ENCODE peak calls at places on chromosomes 1 and 21, in four cellular contexts. Z is K562, S is HCT116, B is GM12878. C is an unnamed sample.

GRCh38 chr1:16386454-16387113 is 19.5 kb downstream of the SZRD1 start:
- DNase-seq in Z (no peak), S (no peak), B (no peak), C (no peak)

GRCh38 chr1:58664881-58665280 is 35.0 kb downstream of the MYSM1 start:
- DNase-seq in Z (no peak), S (no peak), B (no peak), C (no peak)

GRCh38 chr21:41664881-41665765 is 101.7 kb downstream of the RIPK4 start:
- DNase-seq in Z (no peak), S (no peak), B (no peak), C (no peak)

GRCh38 chr1:58432813-58433668 is 113.5 kb downstream of the OMA1 start:
- DNase-seq in Z (no peak), S (no peak), B (peak), C (no peak)

GRCh38 chr1:111565079-111565478 is 54.5 kb upstream of the RAP1A start:
- DNase-seq in Z (no peak), S (no peak), B (no peak), C (no peak)

GRCh38 chr1:29946057-29946456 is 709.7 kb downstream of the PTPRU start:
- DNase-seq in Z (no peak), S (no peak), B (no peak), C (no peak)

GRCh38 chr21:43723648-43724047 is 4.7 kb downstream of the PDXK start:
- DNase-seq in Z (no peak), S (no peak), B (no peak), C (no peak)

GRCh38 chr1:224459051-224459450 is 24.5 kb upstream of the WDR26 start:
- DNase-seq in Z (no peak), S (no peak), B (no peak), C (no peak)

GRCh38 chr1:100510441-100510840 is 27.5 kb upstream of the GPR88 start:
- DNase-seq in Z (no peak), S (no peak), B (no peak), C (no peak)

GRCh38 chr21:44442266-44443125 is 12.8 kb upstream of the LRRC3 start:
- DNase-seq in Z (no peak), S (no peak), B (no peak), C (no peak)

GRCh38 chr1:229230136-229230892 is 40.6 kb upstream of the RAB4A start:
- DNase-seq in Z (no peak), S (no peak), B (no peak), C (no peak)

GRCh38 chr1:70420320-70420719 is 9.3 kb downstream of the CTH start:
- DNase-seq in Z (no peak), S (peak), B (no peak), C (no peak)

GRCh38 chr1:32902535-32902920 is 1.3 kb upstream of the TMEM54 start:
- DNase-seq in Z (no peak), S (no peak), B (no peak), C (no peak)

GRCh38 chr1:151620286-151620685 is 8.4 kb downstream of the SNX27 start:
- DNase-seq in Z (no peak), S (no peak), B (no peak), C (no peak)

GRCh38 chr1:87473203-87473661 is 144.6 kb downstream of the LMO4 start:
- DNase-seq in Z (no peak), S (no peak), B (no peak), C (peak)

GRCh38 chr1:228166170-228166936 is 749 bp downstream of the IBA57 start:
- DNase-seq in Z (peak), S (peak), B (no peak), C (peak)

GRCh38 chr1:202023033-202023433 is 12.6 kb downstream of the ELF3 start:
- DNase-seq in Z (no peak), S (peak), B (no peak), C (peak)

GRCh38 chr1:58818075-58818474 is 34.2 kb upstream of the JUN start:
- DNase-seq in Z (no peak), S (no peak), B (no peak), C (peak)

GRCh38 chr1:169741666-169742394 is 8.0 kb upstream of the SELE start:
- DNase-seq in Z (no peak), S (no peak), B (no peak), C (no peak)

GRCh38 chr21:45264919-45265515 is 22.7 kb downstream of the POFUT2 start:
- DNase-seq in Z (no peak), S (no peak), B (no peak), C (no peak)

GRCh38 chr1:150619576-150620509 is 9.6 kb downstream of the ENSA start:
- DNase-seq in Z (no peak), S (no peak), B (no peak), C (no peak)

GRCh38 chr1:101073836-101074235 is 48.3 kb upstream of the DPH5 start:
- DNase-seq in Z (no peak), S (no peak), B (no peak), C (no peak)

GRCh38 chr1:186626969-186627368 is 53.3 kb downstream of the PTGS2 start:
- DNase-seq in Z (no peak), S (no peak), B (no peak), C (no peak)

GRCh38 chr1:27365372-27366112 is 1.2 kb downstream of the MAP3K6 start:
- DNase-seq in Z (peak), S (peak), B (no peak), C (peak)

GRCh38 chr21:46184625-46185555 is 631 bp upstream of the SPATC1L start:
- DNase-seq in Z (peak), S (peak), B (peak), C (no peak)

GRCh38 chr1:230781596-230781995 is 34.4 kb downstream of the CAPN9 start:
- DNase-seq in Z (no peak), S (no peak), B (no peak), C (no peak)

GRCh38 chr1:231611851-231612250 is 14.7 kb upstream of the DISC1 start:
- DNase-seq in Z (no peak), S (no peak), B (no peak), C (no peak)

GRCh38 chr1:183804382-183804781 is 538 bp upstream of the RGL1 start:
- DNase-seq in Z (no peak), S (no peak), B (no peak), C (no peak)

GRCh38 chr21:38505654-38506523 is 7.6 kb upstream of the ERG start:
- DNase-seq in Z (peak), S (peak), B (no peak), C (peak)

GRCh38 chr1:78255378-78255777 is 209.6 kb downstream of the GIPC2 start:
- DNase-seq in Z (no peak), S (no peak), B (no peak), C (no peak)

GRCh38 chr21:42093991-42094417 is 22.9 kb downstream of the UMODL1 start:
- DNase-seq in Z (no peak), S (no peak), B (no peak), C (no peak)

GRCh38 chr1:175481126-175482071 is 262.0 kb downstream of the TNR start:
- DNase-seq in Z (peak), S (no peak), B (no peak), C (peak)

GRCh38 chr1:203559523-203559922 is 65.6 kb downstream of the OPTC start:
- DNase-seq in Z (no peak), S (no peak), B (no peak), C (peak)

GRCh38 chr1:210730023-210730422 is 401.3 kb downstream of the HHAT start:
- DNase-seq in Z (no peak), S (no peak), B (no peak), C (no peak)

GRCh38 chr1:10540277-10541005 is 65.7 kb downstream of the PEX14 start:
- DNase-seq in Z (no peak), S (no peak), B (no peak), C (no peak)

GRCh38 chr1:231387770-231388669 is 34.1 kb downstream of the EGLN1 start:
- DNase-seq in Z (no peak), S (no peak), B (no peak), C (no peak)

GRCh38 chr1:163365186-163365585 is 43.4 kb downstream of the NUF2 start:
- DNase-seq in Z (no peak), S (no peak), B (no peak), C (no peak)

GRCh38 chr1:62082456-62083363 is 111.9 kb upstream of the L1TD1 start:
- DNase-seq in Z (peak), S (no peak), B (no peak), C (peak)

GRCh38 chr1:17507916-17508315 is 31.6 kb upstream of the ARHGEF10L start:
- DNase-seq in Z (no peak), S (no peak), B (no peak), C (no peak)

DNA sequence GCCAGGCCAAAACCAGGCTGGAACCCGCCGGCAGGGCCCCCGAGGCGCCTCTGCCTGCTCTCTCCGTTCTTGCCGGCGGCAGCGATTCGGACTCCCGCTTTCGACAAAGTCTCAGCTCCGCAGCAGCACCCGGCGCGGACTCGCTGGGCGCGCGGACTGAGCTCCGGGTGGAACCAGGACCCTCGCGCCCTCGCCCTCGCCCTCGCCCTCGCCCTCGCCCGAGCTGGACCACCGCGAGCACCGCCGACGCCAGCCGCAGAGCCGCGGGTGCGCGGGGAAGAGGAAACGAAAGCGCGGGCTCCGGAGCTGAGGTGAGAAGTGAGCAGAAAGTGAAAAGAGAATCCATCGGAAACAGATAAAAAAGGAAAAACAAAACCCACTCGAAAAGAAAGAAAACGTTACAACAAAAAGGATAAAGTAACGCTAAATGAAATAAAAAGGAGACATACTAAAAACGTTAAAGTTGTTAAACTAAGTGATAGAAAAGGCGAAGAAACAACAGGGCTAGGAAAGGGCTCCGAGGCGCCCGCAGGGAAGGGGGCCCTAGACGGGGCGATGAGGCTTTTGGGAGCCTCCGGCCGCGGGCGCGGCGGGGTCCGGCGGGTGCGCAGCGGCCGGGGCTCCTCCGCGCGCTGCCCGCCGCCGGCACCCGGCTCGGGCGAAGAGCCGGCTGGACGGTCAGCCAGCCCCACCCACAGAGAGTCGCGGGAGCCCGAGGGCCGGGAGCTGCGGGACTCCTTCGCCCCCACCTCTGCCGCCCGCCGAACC is 64.8 kb downstream of the MEF2D start:
- DNase-seq in Z (no peak), S (no peak), B (no peak), C (no peak)
- TF ChIP-seq POLR2AphosphoS5 in Z (no peak), S (no peak), B (no peak), C (no peak)

GRCh38 chr1:234089396-234089795 is 184.9 kb downstream of the SLC35F3 start:
- DNase-seq in Z (peak), S (no peak), B (no peak), C (no peak)
- TF ChIP-seq CTCF in Z (peak), S (peak), B (peak), C (peak)

GRCh38 chr21:32562426-32562825 is 22.9 kb downstream of the TCP10L start:
- DNase-seq in Z (no peak), S (no peak), B (no peak), C (no peak)
- TF ChIP-seq SIN3A in Z (no peak), S (no peak), B (no peak), C (no peak)

GRCh38 chr1:55214214-55214902 is 806 bp downstream of the USP24 start:
- DNase-seq in Z (peak), S (no peak), B (no peak), C (no peak)
- TF ChIP-seq POLR2AphosphoS5 in Z (peak), S (no peak), B (no peak), C (no peak)

DNA sequence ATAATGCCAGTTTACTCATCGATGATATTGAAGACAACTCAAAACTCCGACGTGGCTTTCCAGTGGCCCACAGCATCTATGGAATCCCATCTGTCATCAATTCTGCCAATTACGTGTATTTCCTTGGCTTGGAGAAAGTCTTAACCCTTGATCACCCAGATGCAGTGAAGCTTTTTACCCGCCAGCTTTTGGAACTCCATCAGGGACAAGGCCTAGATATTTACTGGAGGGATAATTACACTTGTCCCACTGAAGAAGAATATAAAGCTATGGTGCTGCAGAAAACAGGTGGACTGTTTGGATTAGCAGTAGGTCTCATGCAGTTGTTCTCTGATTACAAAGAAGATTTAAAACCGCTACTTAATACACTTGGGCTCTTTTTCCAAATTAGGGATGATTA is 13.7 kb downstream of the GGPS1 start:
- DNase-seq in Z (no peak), S (no peak), B (no peak), C (no peak)
- TF ChIP-seq CTCF in Z (no peak), S (no peak), B (no peak), C (no peak)

GRCh38 chr1:220700591-220701179 is 10.5 kb downstream of the C1orf115 start:
- DNase-seq in Z (no peak), S (no peak), B (no peak), C (no peak)
- TF ChIP-seq SIN3A in Z (no peak), S (no peak), B (no peak), C (no peak)

GRCh38 chr21:33940164-33940563 is 24.6 kb upstream of the ATP5PO start:
- DNase-seq in Z (no peak), S (no peak), B (no peak), C (no peak)

GRCh38 chr21:33938381-33938780 is 22.8 kb upstream of the ATP5PO start:
- DNase-seq in Z (no peak), S (no peak), B (no peak), C (no peak)

GRCh38 chr21:33940846-33941245 is 25.2 kb upstream of the ATP5PO start:
- DNase-seq in Z (no peak), S (no peak), B (no peak), C (no peak)

GRCh38 chr21:33937931-33938339 is 22.3 kb upstream of the ATP5PO start:
- DNase-seq in Z (no peak), S (no peak), B (no peak), C (no peak)

GRCh38 chr21:33939224-33939623 is 23.6 kb upstream of the ATP5PO start:
- DNase-seq in Z (no peak), S (no peak), B (no peak), C (no peak)
- TF ChIP-seq POLR2AphosphoS5 in Z (no peak), S (no peak), B (no peak), C (no peak)

C was measured in Panc1.